ENCODE peak calls at places on chromosome 12, in four cellular contexts. M is ecto neural progenitor cell, B is NCI-H345, Y is T-helper 2 cell. D is an unnamed sample.
A peak's percentile ranks its signal among the peaks of the same experiment; 100 is the strongest.

GRCh38 chr12:95951515-95951914 is 8.4 kb downstream of the AMDHD1 start:
- DNase-seq in M (no peak), B (peak; percentile 27), Y (no peak), D (no peak)

GRCh38 chr12:100553851-100554404 is 19.6 kb upstream of the GAS2L3 start:
- DNase-seq in M (no peak), Y (no peak), B (no peak), D (no peak)

GRCh38 chr12:119695034-119695433 is 27.1 kb downstream of the PRKAB1 start:
- DNase-seq in M (no peak), B (no peak), Y (no peak), D (peak; percentile 24)

GRCh38 chr12:93368766-93369165 is 9.0 kb upstream of the NUDT4 start:
- DNase-seq in Y (no peak), M (no peak), B (no peak), D (no peak)

GRCh38 chr12:40727774-40728483 is 35.7 kb downstream of the CNTN1 start:
- DNase-seq in Y (no peak), B (no peak), M (no peak), D (no peak)

GRCh38 chr12:49684310-49684854 is 22.8 kb downstream of the FMNL3 start:
- DNase-seq in Y (no peak), B (no peak), M (no peak), D (no peak)

GRCh38 chr12:1083888-1084262 is 92.9 kb downstream of the ERC1 start:
- DNase-seq in Y (no peak), M (no peak), B (peak; percentile 3), D (peak; percentile 41)

GRCh38 chr12:82027612-82028011 is 268.5 kb upstream of the PPFIA2 start:
- DNase-seq in Y (no peak), M (no peak), B (no peak), D (no peak)

GRCh38 chr12:96570579-96570978 is 81.2 kb downstream of the CFAP54 start:
- DNase-seq in M (no peak), Y (no peak), B (no peak), D (no peak)

GRCh38 chr12:64390275-64390851 is at the start of gene C12orf56:
- DNase-seq in M (peak; percentile 75), Y (no peak), B (no peak), D (no peak)

GRCh38 chr12:122096591-122097149 is 18.1 kb downstream of the MLXIP start:
- DNase-seq in Y (no peak), B (no peak), M (no peak), D (no peak)